ENCODE peak calls at places on chromosomes 4 and X, in six cellular contexts. One of them, this sample, is unnamed.

GRCh38 chr4:185304944-185305690 is 90.6 kb downstream of the LRP2BP start:
- DNase-seq in WTC11: peak; percentile 49
- DNase-seq in tibial nerve: no peak
- DNase-seq in ovary: no peak
- DNase-seq in stimulated activated CD8-positive, alpha-beta memory T cell treated with anti-CD3 and anti-CD28 coated beads, Interleukin-15, amount 100 ng/mL, for 4 hours: no peak
- DNase-seq in myocyte: peak; percentile 73
- DNase-seq in this sample: peak; percentile 41

GRCh38 chr4:75025432-75025831 is 92.5 kb downstream of the PARM1 start:
- DNase-seq in WTC11: no peak
- DNase-seq in stimulated activated CD8-positive, alpha-beta memory T cell treated with anti-CD3 and anti-CD28 coated beads, Interleukin-15, amount 100 ng/mL, for 4 hours: no peak
- DNase-seq in ovary: no peak
- DNase-seq in tibial nerve: no peak
- DNase-seq in myocyte: no peak
- DNase-seq in this sample: no peak

GRCh38 chrX:153803211-153804099 is 9.0 kb downstream of the SSR4 start:
- DNase-seq in WTC11: no peak
- DNase-seq in stimulated activated CD8-positive, alpha-beta memory T cell treated with anti-CD3 and anti-CD28 coated beads, Interleukin-15, amount 100 ng/mL, for 4 hours: no peak
- DNase-seq in ovary: no peak
- DNase-seq in myocyte: no peak
- DNase-seq in tibial nerve: no peak
- DNase-seq in this sample: no peak

GRCh38 chrX:48761674-48762471 is at the start of gene GLOD5:
- DNase-seq in tibial nerve: no peak
- DNase-seq in stimulated activated CD8-positive, alpha-beta memory T cell treated with anti-CD3 and anti-CD28 coated beads, Interleukin-15, amount 100 ng/mL, for 4 hours: no peak
- DNase-seq in ovary: no peak
- DNase-seq in myocyte: no peak
- DNase-seq in WTC11: peak; percentile 76
- DNase-seq in this sample: peak; percentile 74

GRCh38 chr4:22498866-22499265 is 17.0 kb downstream of the ADGRA3 start:
- DNase-seq in myocyte: no peak
- DNase-seq in tibial nerve: no peak
- DNase-seq in stimulated activated CD8-positive, alpha-beta memory T cell treated with anti-CD3 and anti-CD28 coated beads, Interleukin-15, amount 100 ng/mL, for 4 hours: no peak
- DNase-seq in WTC11: no peak
- DNase-seq in ovary: no peak
- DNase-seq in this sample: no peak

GRCh38 chr4:5887361-5888221 is 5.3 kb downstream of the CRMP1 start:
- DNase-seq in ovary: peak; percentile 45
- DNase-seq in stimulated activated CD8-positive, alpha-beta memory T cell treated with anti-CD3 and anti-CD28 coated beads, Interleukin-15, amount 100 ng/mL, for 4 hours: no peak
- DNase-seq in tibial nerve: no peak
- DNase-seq in myocyte: peak; percentile 76
- DNase-seq in WTC11: peak; percentile 56
- DNase-seq in this sample: peak; percentile 26

GRCh38 chr4:16931906-16932305 is 33.5 kb upstream of the LDB2 start:
- DNase-seq in WTC11: no peak
- DNase-seq in tibial nerve: no peak
- DNase-seq in myocyte: no peak
- DNase-seq in stimulated activated CD8-positive, alpha-beta memory T cell treated with anti-CD3 and anti-CD28 coated beads, Interleukin-15, amount 100 ng/mL, for 4 hours: no peak
- DNase-seq in ovary: no peak
- DNase-seq in this sample: no peak

GRCh38 chr4:176335421-176335820 is 15.7 kb downstream of the SPCS3 start:
- DNase-seq in WTC11: no peak
- DNase-seq in ovary: no peak
- DNase-seq in tibial nerve: no peak
- DNase-seq in myocyte: no peak
- DNase-seq in stimulated activated CD8-positive, alpha-beta memory T cell treated with anti-CD3 and anti-CD28 coated beads, Interleukin-15, amount 100 ng/mL, for 4 hours: no peak
- DNase-seq in this sample: no peak

GRCh38 chrX:48958635-48959094 is 1.3 kb upstream of the OTUD5 start:
- DNase-seq in WTC11: no peak
- DNase-seq in stimulated activated CD8-positive, alpha-beta memory T cell treated with anti-CD3 and anti-CD28 coated beads, Interleukin-15, amount 100 ng/mL, for 4 hours: no peak
- DNase-seq in ovary: no peak
- DNase-seq in myocyte: peak; percentile 71
- DNase-seq in tibial nerve: no peak
- DNase-seq in this sample: no peak

GRCh38 chrX:3713937-3714434 is 537 bp upstream of the PRKX start:
- DNase-seq in WTC11: peak; percentile 12
- DNase-seq in stimulated activated CD8-positive, alpha-beta memory T cell treated with anti-CD3 and anti-CD28 coated beads, Interleukin-15, amount 100 ng/mL, for 4 hours: no peak
- DNase-seq in myocyte: no peak
- DNase-seq in ovary: no peak
- DNase-seq in tibial nerve: no peak
- DNase-seq in this sample: no peak

GRCh38 chr4:52864816-52865215 is 2.7 kb downstream of the RASL11B start:
- DNase-seq in tibial nerve: no peak
- DNase-seq in myocyte: no peak
- DNase-seq in stimulated activated CD8-positive, alpha-beta memory T cell treated with anti-CD3 and anti-CD28 coated beads, Interleukin-15, amount 100 ng/mL, for 4 hours: no peak
- DNase-seq in WTC11: no peak
- DNase-seq in ovary: no peak
- DNase-seq in this sample: peak; percentile 97

GRCh38 chrX:45077748-45078424 is 122.8 kb downstream of the DIPK2B start:
- DNase-seq in myocyte: no peak
- DNase-seq in ovary: no peak
- DNase-seq in tibial nerve: no peak
- DNase-seq in WTC11: no peak
- DNase-seq in stimulated activated CD8-positive, alpha-beta memory T cell treated with anti-CD3 and anti-CD28 coated beads, Interleukin-15, amount 100 ng/mL, for 4 hours: no peak
- DNase-seq in this sample: no peak

GRCh38 chr4:29852537-29852936 is 867.6 kb upstream of the PCDH7 start:
- DNase-seq in stimulated activated CD8-positive, alpha-beta memory T cell treated with anti-CD3 and anti-CD28 coated beads, Interleukin-15, amount 100 ng/mL, for 4 hours: no peak
- DNase-seq in ovary: no peak
- DNase-seq in tibial nerve: no peak
- DNase-seq in WTC11: no peak
- DNase-seq in myocyte: no peak
- DNase-seq in this sample: peak; percentile 90

GRCh38 chrX:74535211-74535621 is 79.2 kb downstream of the RLIM start:
- DNase-seq in stimulated activated CD8-positive, alpha-beta memory T cell treated with anti-CD3 and anti-CD28 coated beads, Interleukin-15, amount 100 ng/mL, for 4 hours: no peak
- DNase-seq in WTC11: peak; percentile 16
- DNase-seq in tibial nerve: peak; percentile 9
- DNase-seq in myocyte: peak; percentile 67
- DNase-seq in ovary: no peak
- DNase-seq in this sample: peak; percentile 20

GRCh38 chrX:79259073-79259689 is 108.0 kb downstream of the ITM2A start:
- DNase-seq in WTC11: no peak
- DNase-seq in ovary: no peak
- DNase-seq in stimulated activated CD8-positive, alpha-beta memory T cell treated with anti-CD3 and anti-CD28 coated beads, Interleukin-15, amount 100 ng/mL, for 4 hours: peak; percentile 30
- DNase-seq in tibial nerve: no peak
- DNase-seq in myocyte: no peak
- DNase-seq in this sample: no peak

GRCh38 chr4:109298279-109299010 is 4.0 kb downstream of the COL25A1 start:
- DNase-seq in tibial nerve: no peak
- DNase-seq in myocyte: peak; percentile 70
- DNase-seq in ovary: no peak
- DNase-seq in WTC11: no peak
- DNase-seq in stimulated activated CD8-positive, alpha-beta memory T cell treated with anti-CD3 and anti-CD28 coated beads, Interleukin-15, amount 100 ng/mL, for 4 hours: no peak
- DNase-seq in this sample: no peak

GRCh38 chr4:7034262-7035081 is 8.7 kb upstream of the TADA2B start:
- DNase-seq in myocyte: peak; percentile 13
- DNase-seq in tibial nerve: no peak
- DNase-seq in stimulated activated CD8-positive, alpha-beta memory T cell treated with anti-CD3 and anti-CD28 coated beads, Interleukin-15, amount 100 ng/mL, for 4 hours: no peak
- DNase-seq in WTC11: no peak
- DNase-seq in ovary: no peak
- DNase-seq in this sample: no peak

GRCh38 chrX:110402091-110402854 is 43.6 kb downstream of the RTL9 start:
- DNase-seq in myocyte: peak; percentile 77
- DNase-seq in WTC11: no peak
- DNase-seq in ovary: no peak
- DNase-seq in tibial nerve: peak; percentile 26
- DNase-seq in stimulated activated CD8-positive, alpha-beta memory T cell treated with anti-CD3 and anti-CD28 coated beads, Interleukin-15, amount 100 ng/mL, for 4 hours: no peak
- DNase-seq in this sample: no peak

This sample was measured in NCI-H345.